ENCODE peak calls at places on chromosomes 1 and 21, in ten cellular contexts. One of them, this sample, is unnamed.

GRCh38 chr1:10178602-10179407 is 31.6 kb upstream of the KIF1B start:
- DNase-seq in kidney: no peak
- DNase-seq in fibroblast of lung: no peak
- DNase-seq in AG04450: no peak
- DNase-seq in psoas muscle: no peak
- DNase-seq in prostate gland: no peak
- DNase-seq in OCI-LY7: no peak
- DNase-seq in lower lobe of right lung: no peak
- DNase-seq in A673: no peak
- DNase-seq in tibial artery: no peak
- DNase-seq in this sample: no peak

GRCh38 chr1:169090308-169090899 is 16.1 kb upstream of the ATP1B1 start:
- DNase-seq in kidney: no peak
- DNase-seq in tibial artery: no peak
- DNase-seq in A673: no peak
- DNase-seq in fibroblast of lung: no peak
- DNase-seq in OCI-LY7: no peak
- DNase-seq in AG04450: no peak
- DNase-seq in lower lobe of right lung: no peak
- DNase-seq in prostate gland: no peak
- DNase-seq in psoas muscle: no peak
- DNase-seq in this sample: no peak

GRCh38 chr1:97008226-97008625 is 286.6 kb downstream of the PTBP2 start:
- DNase-seq in psoas muscle: no peak
- DNase-seq in AG04450: no peak
- DNase-seq in fibroblast of lung: no peak
- DNase-seq in tibial artery: no peak
- DNase-seq in A673: no peak
- DNase-seq in prostate gland: no peak
- DNase-seq in OCI-LY7: no peak
- DNase-seq in lower lobe of right lung: no peak
- DNase-seq in kidney: no peak
- DNase-seq in this sample: no peak

GRCh38 chr21:43810505-43811261 is 21.3 kb downstream of the RRP1 start:
- DNase-seq in OCI-LY7: peak; percentile 83
- DNase-seq in psoas muscle: peak; percentile 95
- DNase-seq in AG04450: no peak
- DNase-seq in tibial artery: peak; percentile 78
- DNase-seq in fibroblast of lung: peak; percentile 55
- DNase-seq in lower lobe of right lung: peak; percentile 94
- DNase-seq in prostate gland: peak; percentile 74
- DNase-seq in kidney: peak; percentile 93
- DNase-seq in A673: peak; percentile 80
- DNase-seq in this sample: peak; percentile 72

GRCh38 chr1:200740291-200741212 is 1.9 kb downstream of the CAMSAP2 start:
- DNase-seq in OCI-LY7: peak; percentile 14
- DNase-seq in AG04450: no peak
- DNase-seq in tibial artery: no peak
- DNase-seq in lower lobe of right lung: no peak
- DNase-seq in fibroblast of lung: peak; percentile 35
- DNase-seq in psoas muscle: no peak
- DNase-seq in prostate gland: no peak
- DNase-seq in kidney: no peak
- DNase-seq in A673: no peak
- DNase-seq in this sample: no peak

GRCh38 chr1:161196111-161196510 is 2.7 kb downstream of the ADAMTS4 start:
- DNase-seq in tibial artery: no peak
- DNase-seq in AG04450: no peak
- DNase-seq in kidney: no peak
- DNase-seq in OCI-LY7: no peak
- DNase-seq in fibroblast of lung: no peak
- DNase-seq in prostate gland: no peak
- DNase-seq in lower lobe of right lung: no peak
- DNase-seq in psoas muscle: no peak
- DNase-seq in A673: no peak
- DNase-seq in this sample: no peak

GRCh38 chr21:29105218-29105617 is 25.2 kb upstream of the MAP3K7CL start:
- DNase-seq in prostate gland: no peak
- DNase-seq in fibroblast of lung: no peak
- DNase-seq in tibial artery: no peak
- DNase-seq in lower lobe of right lung: no peak
- DNase-seq in A673: no peak
- DNase-seq in AG04450: no peak
- DNase-seq in OCI-LY7: no peak
- DNase-seq in psoas muscle: no peak
- DNase-seq in kidney: no peak
- DNase-seq in this sample: no peak

GRCh38 chr1:203273869-203274602 is 31.3 kb upstream of the BTG2 start:
- DNase-seq in A673: no peak
- DNase-seq in lower lobe of right lung: peak; percentile 82
- DNase-seq in AG04450: no peak
- DNase-seq in tibial artery: peak; percentile 62
- DNase-seq in psoas muscle: peak; percentile 72
- DNase-seq in prostate gland: no peak
- DNase-seq in kidney: peak; percentile 82
- DNase-seq in fibroblast of lung: no peak
- DNase-seq in OCI-LY7: peak; percentile 62
- DNase-seq in this sample: peak; percentile 48

GRCh38 chr1:202671388-202671787 is 38.9 kb downstream of the SYT2 start:
- DNase-seq in lower lobe of right lung: no peak
- DNase-seq in OCI-LY7: no peak
- DNase-seq in kidney: no peak
- DNase-seq in prostate gland: peak; percentile 61
- DNase-seq in psoas muscle: no peak
- DNase-seq in AG04450: no peak
- DNase-seq in A673: peak; percentile 47
- DNase-seq in tibial artery: no peak
- DNase-seq in fibroblast of lung: no peak
- DNase-seq in this sample: no peak

GRCh38 chr21:33993286-33994231 is 78.0 kb upstream of the ATP5PO start:
- DNase-seq in lower lobe of right lung: no peak
- DNase-seq in fibroblast of lung: no peak
- DNase-seq in kidney: no peak
- DNase-seq in OCI-LY7: peak; percentile 40
- DNase-seq in prostate gland: no peak
- DNase-seq in AG04450: no peak
- DNase-seq in psoas muscle: no peak
- DNase-seq in tibial artery: peak; percentile 33
- DNase-seq in A673: no peak
- DNase-seq in this sample: peak; percentile 24

GRCh38 chr1:19156676-19157075 is 53.4 kb downstream of the UBR4 start:
- DNase-seq in psoas muscle: no peak
- DNase-seq in prostate gland: no peak
- DNase-seq in tibial artery: peak; percentile 40
- DNase-seq in A673: no peak
- DNase-seq in OCI-LY7: no peak
- DNase-seq in fibroblast of lung: peak; percentile 43
- DNase-seq in lower lobe of right lung: no peak
- DNase-seq in AG04450: no peak
- DNase-seq in kidney: no peak
- DNase-seq in this sample: no peak

GRCh38 chr1:221740941-221741363 is 937 bp downstream of the DUSP10 start:
- DNase-seq in A673: no peak
- DNase-seq in fibroblast of lung: no peak
- DNase-seq in prostate gland: peak; percentile 28
- DNase-seq in psoas muscle: no peak
- DNase-seq in lower lobe of right lung: no peak
- DNase-seq in AG04450: no peak
- DNase-seq in tibial artery: no peak
- DNase-seq in OCI-LY7: peak; percentile 1
- DNase-seq in kidney: no peak
- DNase-seq in this sample: no peak

GRCh38 chr1:161905269-161905884 is 118.3 kb downstream of the OLFML2B start:
- DNase-seq in psoas muscle: no peak
- DNase-seq in prostate gland: no peak
- DNase-seq in kidney: no peak
- DNase-seq in A673: peak; percentile 55
- DNase-seq in tibial artery: no peak
- DNase-seq in lower lobe of right lung: no peak
- DNase-seq in fibroblast of lung: peak; percentile 45
- DNase-seq in OCI-LY7: peak; percentile 41
- DNase-seq in AG04450: no peak
- DNase-seq in this sample: no peak

DNA sequence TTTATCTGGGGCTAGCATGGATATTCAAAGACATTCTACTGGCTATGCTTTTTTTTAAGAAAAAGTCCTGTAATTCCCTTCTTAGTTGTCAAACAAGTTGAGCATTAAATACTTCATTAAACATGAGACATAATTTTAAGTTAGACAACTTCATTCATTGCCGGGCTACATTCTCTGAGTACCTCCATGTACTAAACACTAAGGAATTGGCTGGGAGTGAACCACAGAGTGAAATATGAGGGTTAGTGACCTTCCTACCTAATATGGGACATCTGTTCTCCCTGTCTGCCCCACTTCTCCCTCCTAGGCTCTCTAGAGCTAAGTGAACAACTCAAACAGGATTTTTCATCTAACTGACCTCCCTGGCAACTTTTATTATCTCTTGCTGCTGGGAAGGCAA is 370.4 kb downstream of the VAV3 start:
- DNase-seq in lower lobe of right lung: no peak
- DNase-seq in tibial artery: no peak
- DNase-seq in prostate gland: no peak
- DNase-seq in A673: no peak
- DNase-seq in fibroblast of lung: no peak
- DNase-seq in kidney: no peak
- DNase-seq in AG04450: no peak
- DNase-seq in psoas muscle: no peak
- DNase-seq in OCI-LY7: no peak
- DNase-seq in this sample: no peak
- H3K27ac ChIP-seq in lower lobe of right lung: no peak overlapping the region
- H3K27ac ChIP-seq in tibial artery: no peak overlapping the region
- H3K27ac ChIP-seq in prostate gland: no peak overlapping the region
- H3K27ac ChIP-seq in A673: no peak overlapping the region
- H3K27ac ChIP-seq in fibroblast of lung: no peak overlapping the region
- H3K27ac ChIP-seq in kidney: no peak overlapping the region
- H3K27ac ChIP-seq in AG04450: no peak overlapping the region
- H3K27ac ChIP-seq in psoas muscle: no peak overlapping the region
- H3K27ac ChIP-seq in OCI-LY7: no peak overlapping the region
- H3K27ac ChIP-seq in this sample: no peak overlapping the region

GRCh38 chr1:84208935-84209334 is 64.9 kb downstream of the PRKACB start:
- DNase-seq in prostate gland: no peak
- DNase-seq in OCI-LY7: no peak
- DNase-seq in AG04450: no peak
- DNase-seq in lower lobe of right lung: no peak
- DNase-seq in psoas muscle: no peak
- DNase-seq in tibial artery: no peak
- DNase-seq in kidney: no peak
- DNase-seq in fibroblast of lung: no peak
- DNase-seq in A673: no peak
- DNase-seq in this sample: no peak
- H3K27ac ChIP-seq in prostate gland: no peak overlapping the region
- H3K27ac ChIP-seq in OCI-LY7: no peak overlapping the region
- H3K27ac ChIP-seq in AG04450: no peak overlapping the region
- H3K27ac ChIP-seq in lower lobe of right lung: no peak overlapping the region
- H3K27ac ChIP-seq in psoas muscle: no peak overlapping the region
- H3K27ac ChIP-seq in tibial artery: no peak overlapping the region
- H3K27ac ChIP-seq in kidney: no peak overlapping the region
- H3K27ac ChIP-seq in fibroblast of lung: no peak overlapping the region
- H3K27ac ChIP-seq in A673: no peak overlapping the region
- H3K27ac ChIP-seq in this sample: no peak overlapping the region

GRCh38 chr1:225842788-225843425 is 33.0 kb downstream of the EPHX1 start:
- DNase-seq in fibroblast of lung: no peak
- DNase-seq in kidney: peak; percentile 21
- DNase-seq in AG04450: no peak
- DNase-seq in lower lobe of right lung: no peak
- DNase-seq in A673: no peak
- DNase-seq in OCI-LY7: no peak
- DNase-seq in tibial artery: no peak
- DNase-seq in psoas muscle: no peak
- DNase-seq in prostate gland: no peak
- DNase-seq in this sample: no peak

GRCh38 chr1:225842074-225842473 is 32.1 kb downstream of the EPHX1 start:
- DNase-seq in OCI-LY7: no peak
- DNase-seq in psoas muscle: no peak
- DNase-seq in fibroblast of lung: no peak
- DNase-seq in prostate gland: no peak
- DNase-seq in AG04450: no peak
- DNase-seq in lower lobe of right lung: no peak
- DNase-seq in kidney: peak; percentile 73
- DNase-seq in A673: no peak
- DNase-seq in tibial artery: no peak
- DNase-seq in this sample: no peak

GRCh38 chr1:225840713-225841112 is 30.8 kb downstream of the EPHX1 start:
- DNase-seq in AG04450: no peak
- DNase-seq in kidney: no peak
- DNase-seq in tibial artery: no peak
- DNase-seq in psoas muscle: no peak
- DNase-seq in lower lobe of right lung: no peak
- DNase-seq in A673: no peak
- DNase-seq in fibroblast of lung: no peak
- DNase-seq in OCI-LY7: no peak
- DNase-seq in prostate gland: no peak
- DNase-seq in this sample: no peak

GRCh38 chr1:225838793-225839192 is 28.9 kb downstream of the EPHX1 start:
- DNase-seq in prostate gland: no peak
- DNase-seq in fibroblast of lung: no peak
- DNase-seq in tibial artery: no peak
- DNase-seq in kidney: no peak
- DNase-seq in AG04450: no peak
- DNase-seq in lower lobe of right lung: no peak
- DNase-seq in psoas muscle: peak; percentile 24
- DNase-seq in A673: no peak
- DNase-seq in OCI-LY7: no peak
- DNase-seq in this sample: no peak

DNA sequence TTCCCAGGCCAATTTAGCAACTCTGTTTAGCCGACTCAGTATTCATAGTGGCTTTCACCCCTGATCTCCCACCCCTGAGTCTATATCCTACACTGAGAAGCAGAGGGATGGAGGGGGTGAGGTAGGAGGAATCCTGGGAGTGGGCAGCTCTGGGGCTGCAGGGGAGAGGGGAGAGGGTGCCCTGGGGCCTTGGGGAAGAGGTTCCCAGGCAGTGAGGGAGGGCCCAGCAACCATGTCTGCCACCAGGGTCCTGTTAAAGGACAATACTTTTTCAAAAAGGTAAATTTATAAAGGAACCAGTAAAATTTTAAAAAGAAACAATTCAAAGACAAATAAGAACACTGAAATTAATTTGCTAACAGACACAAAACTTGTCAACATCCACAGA is 30.3 kb downstream of the EPHX1 start:
- DNase-seq in A673: no peak
- DNase-seq in AG04450: no peak
- DNase-seq in prostate gland: no peak
- DNase-seq in kidney: peak; percentile 41
- DNase-seq in OCI-LY7: no peak
- DNase-seq in fibroblast of lung: no peak
- DNase-seq in tibial artery: no peak
- DNase-seq in lower lobe of right lung: no peak
- DNase-seq in psoas muscle: no peak
- DNase-seq in this sample: no peak
- H3K27ac ChIP-seq in A673: no peak overlapping the region
- H3K27ac ChIP-seq in AG04450: no peak overlapping the region
- H3K27ac ChIP-seq in prostate gland: no peak overlapping the region
- H3K27ac ChIP-seq in kidney: no peak overlapping the region
- H3K27ac ChIP-seq in OCI-LY7: no peak overlapping the region
- H3K27ac ChIP-seq in fibroblast of lung: no peak overlapping the region
- H3K27ac ChIP-seq in tibial artery: no peak overlapping the region
- H3K27ac ChIP-seq in lower lobe of right lung: no peak overlapping the region
- H3K27ac ChIP-seq in psoas muscle: no peak overlapping the region
- H3K27ac ChIP-seq in this sample: no peak overlapping the region

GRCh38 chr1:180168786-180169640 is 14.3 kb downstream of the QSOX1 start:
- DNase-seq in tibial artery: no peak
- DNase-seq in psoas muscle: peak; percentile 81
- DNase-seq in OCI-LY7: peak; percentile 53
- DNase-seq in A673: peak; percentile 51
- DNase-seq in fibroblast of lung: peak; percentile 48
- DNase-seq in kidney: no peak
- DNase-seq in lower lobe of right lung: peak; percentile 58
- DNase-seq in prostate gland: peak; percentile 50
- DNase-seq in AG04450: no peak
- DNase-seq in this sample: no peak
- H3K27ac ChIP-seq in tibial artery: no peak overlapping the region
- H3K27ac ChIP-seq in psoas muscle: peak overlapping the region; percentile 93
- H3K27ac ChIP-seq in OCI-LY7: no peak overlapping the region
- H3K27ac ChIP-seq in A673: no peak overlapping the region
- H3K27ac ChIP-seq in fibroblast of lung: no peak overlapping the region
- H3K27ac ChIP-seq in kidney: no peak overlapping the region
- H3K27ac ChIP-seq in lower lobe of right lung: peak overlapping the region; percentile 67
- H3K27ac ChIP-seq in prostate gland: no peak overlapping the region
- H3K27ac ChIP-seq in AG04450: peak overlapping the region; percentile 11
- H3K27ac ChIP-seq in this sample: no peak overlapping the region

This sample was measured in uterus.